ENCODE peak calls at places on chromosomes 11 and 22, in four cellular contexts. G is cardiac fibroblast, Z is AG04449, O is ovary. B is an unnamed sample.
A peak's percentile ranks its signal among the peaks of the same experiment; 100 is the strongest.

GRCh38 chr22:19970479-19971275 is 29.1 kb upstream of the TXNRD2 start:
- DNase-seq in G (peak; percentile 72), Z (no peak), O (peak; percentile 83), B (no peak)

GRCh38 chr11:116461789-116462188 is 311.0 kb downstream of the BUD13 start:
- DNase-seq in G (no peak), Z (no peak), O (no peak), B (no peak)

GRCh38 chr11:1387961-1388762 is 1.6 kb upstream of the BRSK2 start:
- DNase-seq in G (no peak), Z (no peak), O (no peak), B (no peak)

GRCh38 chr11:12164061-12165014 is 53.9 kb downstream of the MICAL2 start:
- DNase-seq in G (peak; percentile 78), Z (no peak), O (no peak), B (peak; percentile 56)

GRCh38 chr11:112852141-112852853 is 108.9 kb upstream of the NCAM1 start:
- DNase-seq in G (peak; percentile 8), Z (no peak), O (no peak), B (no peak)

GRCh38 chr11:118705796-118706545 is 26.5 kb upstream of the TREH start:
- DNase-seq in G (peak; percentile 6), Z (no peak), O (no peak), B (no peak)

GRCh38 chr11:77403228-77403627 is 70.7 kb downstream of the PAK1 start:
- DNase-seq in G (peak; percentile 40), Z (no peak), O (no peak), B (no peak)

GRCh38 chr11:19956228-19956627 is 204.0 kb downstream of the DBX1 start:
- DNase-seq in G (peak; percentile 20), Z (no peak), O (no peak), B (no peak)

GRCh38 chr22:19522881-19523239 is 1.4 kb downstream of the CLDN5 start:
- DNase-seq in G (no peak), Z (no peak), O (no peak), B (no peak)

GRCh38 chr11:567036-567628 is 6.4 kb downstream of the RASSF7 start:
- DNase-seq in G (no peak), Z (no peak), O (peak; percentile 54), B (no peak)

GRCh38 chr11:70183483-70184176 is 19.5 kb upstream of the FADD start:
- DNase-seq in G (no peak), Z (no peak), O (no peak), B (no peak)

GRCh38 chr22:46665751-46666280 is 45.6 kb downstream of the GRAMD4 start:
- DNase-seq in G (no peak), Z (no peak), O (no peak), B (no peak)

GRCh38 chr11:69094111-69094914 is 45.6 kb downstream of the TPCN2 start:
- DNase-seq in G (no peak), Z (no peak), O (no peak), B (no peak)

GRCh38 chr11:23585700-23586099 is 725.4 kb upstream of the CCDC179 start:
- DNase-seq in G (no peak), Z (no peak), O (no peak), B (no peak)

GRCh38 chr11:88680806-88681205 is 343.3 kb upstream of the CTSC start:
- DNase-seq in G (peak; percentile 2), Z (no peak), O (no peak), B (no peak)

GRCh38 chr11:844693-845644 is 2.3 kb downstream of the TSPAN4 start:
- DNase-seq in G (peak; percentile 99), Z (peak; percentile 69), O (peak; percentile 95), B (peak; percentile 78)

GRCh38 chr22:33314316-33314715 is 256.1 kb upstream of the SYN3 start:
- DNase-seq in G (no peak), Z (no peak), O (no peak), B (no peak)

GRCh38 chr11:128819198-128819597 is 47.9 kb downstream of the KCNJ1 start:
- DNase-seq in G (no peak), Z (no peak), O (no peak), B (no peak)

GRCh38 chr11:79465160-79465559 is 24.3 kb upstream of the TENM4 start:
- DNase-seq in G (no peak), Z (no peak), O (no peak), B (no peak)

GRCh38 chr11:68312117-68312779 is at the start of gene LRP5:
- DNase-seq in G (peak; percentile 34), Z (no peak), O (peak; percentile 71), B (no peak)

GRCh38 chr11:11306855-11307254 is 46.2 kb downstream of the CSNK2A3 start:
- DNase-seq in G (peak; percentile 3), Z (no peak), O (no peak), B (no peak)

GRCh38 chr22:29390270-29390669 is 1.9 kb upstream of the AP1B1 start:
- DNase-seq in G (no peak), Z (no peak), O (no peak), B (no peak)

GRCh38 chr22:17492247-17492646 is 71.1 kb upstream of the SLC25A18 start:
- DNase-seq in G (no peak), Z (no peak), O (peak; percentile 36), B (no peak)

DNA sequence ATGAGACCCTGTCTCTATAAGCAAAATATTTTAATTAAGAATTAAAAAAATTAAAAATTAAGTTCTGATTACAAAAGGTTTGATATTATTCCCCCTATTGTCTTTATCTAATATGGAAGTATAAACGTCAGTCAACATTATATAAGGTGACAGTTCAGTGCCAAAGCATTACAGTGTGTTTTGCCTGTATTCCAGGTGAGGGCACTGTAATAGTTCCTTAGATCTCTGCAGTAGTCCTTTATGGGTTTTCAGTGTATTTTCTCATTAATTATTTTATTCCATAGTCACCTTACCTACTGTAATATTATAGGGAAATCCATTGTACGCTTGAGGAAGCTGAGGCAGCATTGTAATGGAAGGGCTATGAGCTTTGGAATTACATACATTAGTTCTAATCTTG is 33.0 kb downstream of the FAR1 start:
- DNase-seq in G (no peak), Z (no peak), O (no peak), B (no peak)
- TF ChIP-seq CTCF in G (no peak), Z (no peak), O (no peak), B (no peak)

DNA sequence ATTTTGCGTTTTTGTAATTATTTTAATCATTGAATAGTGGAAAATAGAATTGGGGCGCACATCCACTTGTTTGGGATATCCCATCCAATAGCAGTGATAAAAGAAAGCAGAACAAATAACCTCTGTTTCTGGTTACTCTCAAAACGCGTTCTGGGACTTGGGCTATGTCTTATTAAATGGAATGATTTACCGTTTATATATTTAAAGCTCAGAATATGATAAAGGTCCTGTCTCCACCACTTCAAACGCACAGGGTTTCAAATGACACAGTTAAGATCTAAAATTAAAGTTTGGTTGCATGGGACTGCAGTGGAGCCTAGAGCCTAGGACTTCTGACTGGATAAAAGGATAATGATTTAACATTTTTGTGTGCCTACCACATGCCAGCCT is 2.3 kb upstream of the HSPA8 start:
- DNase-seq in G (no peak), Z (no peak), O (no peak), B (no peak)
- H3K4me3 ChIP-seq in G (no peak overlapping the region), Z (no peak overlapping the region), O (no peak overlapping the region), B (peak overlapping the region; percentile 90)

GRCh38 chr22:35451602-35452001 is 51.7 kb downstream of the MCM5 start:
- DNase-seq in G (no peak), Z (no peak), O (no peak), B (no peak)
- TF ChIP-seq CTCF in G (no peak), Z (no peak), O (no peak), B (no peak)

GRCh38 chr11:62205441-62205840 is 3.0 kb upstream of the SCGB2A1 start:
- DNase-seq in G (no peak), Z (no peak), O (no peak), B (no peak)

GRCh38 chr11:62202910-62203309 is 5.6 kb upstream of the SCGB2A1 start:
- DNase-seq in G (no peak), Z (no peak), O (no peak), B (no peak)

DNA sequence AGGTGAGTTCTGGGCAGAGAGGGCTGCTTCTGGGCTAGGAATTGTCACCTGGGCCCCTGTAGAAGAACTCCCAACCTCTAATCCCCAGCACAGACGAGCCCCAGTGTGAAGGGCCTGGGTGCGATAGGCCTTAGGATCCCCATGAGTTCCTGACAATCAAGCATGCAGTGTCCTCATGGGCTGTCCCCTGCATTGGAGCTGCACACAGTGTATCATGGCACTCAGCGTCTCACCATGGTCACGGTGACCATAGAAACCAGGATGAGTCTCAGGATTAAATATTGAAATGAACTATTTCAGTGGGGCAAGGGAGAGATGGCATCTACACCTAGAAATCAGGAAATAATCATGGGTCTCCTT is 292 bp downstream of the SCGB2A1 start:
- DNase-seq in G (no peak), Z (no peak), O (no peak), B (no peak)
- H3K4me3 ChIP-seq in G (no peak overlapping the region), Z (no peak overlapping the region), O (no peak overlapping the region), B (no peak overlapping the region)

B was measured in HFF-Myc.